ENCODE peak calls at places on chromosomes 3 and 15, in six cellular contexts. N is effector CD8-positive, alpha-beta T cell; K is memory B cell; G is renal cortical epithelial cell; C is mesenchymal stem cell; J is left kidney. E is an unnamed sample.

GRCh38 chr3:63456901-63457300 is 178.8 kb downstream of the SYNPR start:
- DNase-seq in N (no peak), K (no peak), G (no peak), C (no peak), J (no peak), E (no peak)

GRCh38 chr15:68636256-68636655 is 57.5 kb downstream of the CORO2B start:
- DNase-seq in N (no peak), K (no peak), G (no peak), C (no peak), J (no peak), E (no peak)

GRCh38 chr15:54082836-54083492 is 104.7 kb downstream of the UNC13C start:
- DNase-seq in N (no peak), K (no peak), G (peak), C (no peak), J (peak), E (peak)

GRCh38 chr15:38554354-38554753 is 10.3 kb downstream of the RASGRP1 start:
- DNase-seq in N (no peak), K (no peak), G (peak), C (peak), J (no peak), E (no peak)

GRCh38 chr15:31197497-31198414 is 96.2 kb upstream of the TRPM1 start:
- DNase-seq in N (peak), K (peak), G (peak), C (peak), J (peak), E (no peak)

GRCh38 chr3:69744507-69744906 is 5.2 kb downstream of the MITF start:
- DNase-seq in N (no peak), K (no peak), G (peak), C (no peak), J (no peak), E (no peak)

GRCh38 chr3:51156147-51156546 is 228.9 kb upstream of the MANF start:
- DNase-seq in N (no peak), K (no peak), G (no peak), C (no peak), J (no peak), E (no peak)

GRCh38 chr3:176631175-176631574 is 566.1 kb downstream of the TBL1XR1 start:
- DNase-seq in N (no peak), K (no peak), G (peak), C (no peak), J (no peak), E (no peak)

GRCh38 chr3:108485146-108485545 is 25.2 kb downstream of the MYH15 start:
- DNase-seq in N (no peak), K (no peak), G (no peak), C (no peak), J (no peak), E (no peak)

GRCh38 chr3:153599685-153600084 is 437.7 kb downstream of the RAP2B start:
- DNase-seq in N (no peak), K (no peak), G (peak), C (peak), J (peak), E (peak)

GRCh38 chr3:141710888-141711616 is 27.0 kb upstream of the RNF7 start:
- DNase-seq in N (no peak), K (no peak), G (no peak), C (peak), J (no peak), E (peak)

GRCh38 chr3:192906940-192907339 is 10.7 kb downstream of the MB21D2 start:
- DNase-seq in N (no peak), K (no peak), G (no peak), C (peak), J (no peak), E (peak)

GRCh38 chr3:184505479-184505878 is 56.1 kb upstream of the EPHB3 start:
- DNase-seq in N (no peak), K (no peak), G (no peak), C (no peak), J (no peak), E (no peak)

GRCh38 chr3:172107403-172107802 is 68.0 kb downstream of the FNDC3B start:
- DNase-seq in N (no peak), K (no peak), G (no peak), C (no peak), J (no peak), E (no peak)

GRCh38 chr3:175346573-175347356 is 487.6 kb downstream of the NAALADL2 start:
- DNase-seq in N (no peak), K (no peak), G (peak), C (peak), J (no peak), E (peak)

GRCh38 chr15:101047301-101047781 is 128.2 kb downstream of the LRRK1 start:
- DNase-seq in N (no peak), K (no peak), G (no peak), C (no peak), J (peak), E (no peak)

GRCh38 chr3:194034556-194035336 is 101.2 kb upstream of the HES1 start:
- DNase-seq in N (no peak), K (no peak), G (no peak), C (no peak), J (peak), E (no peak)

GRCh38 chr3:173398111-173398479 is 551 bp downstream of the NLGN1 start:
- DNase-seq in N (no peak), K (no peak), G (peak), C (no peak), J (no peak), E (peak)

GRCh38 chr3:197613187-197613586 is 57.4 kb upstream of the BDH1 start:
- DNase-seq in N (no peak), K (no peak), G (no peak), C (no peak), J (no peak), E (no peak)

GRCh38 chr3:4821975-4822374 is 157.3 kb upstream of the BHLHE40 start:
- DNase-seq in N (peak), K (no peak), G (no peak), C (no peak), J (no peak), E (no peak)

GRCh38 chr3:11624161-11624560 is 19.6 kb downstream of the VGLL4 start:
- DNase-seq in N (no peak), K (no peak), G (no peak), C (no peak), J (no peak), E (peak)

GRCh38 chr3:134315286-134316106 is 58.8 kb downstream of the AMOTL2 start:
- DNase-seq in N (no peak), K (no peak), G (no peak), C (peak), J (peak), E (no peak)

GRCh38 chr3:146781059-146781458 is 175.9 kb upstream of the PLSCR5 start:
- DNase-seq in N (no peak), K (no peak), G (no peak), C (no peak), J (no peak), E (no peak)

GRCh38 chr15:85828869-85829268 is 34.1 kb upstream of the KLHL25 start:
- DNase-seq in N (no peak), K (no peak), G (no peak), C (no peak), J (no peak), E (no peak)

GRCh38 chr3:157487339-157487738 is 15.9 kb downstream of the VEPH1 start:
- DNase-seq in N (no peak), K (no peak), G (no peak), C (no peak), J (no peak), E (no peak)

GRCh38 chr3:6860911-6861330 is at the start of gene GRM7:
- DNase-seq in N (no peak), K (no peak), G (peak), C (no peak), J (peak), E (no peak)

GRCh38 chr3:194395201-194395600 is 3.9 kb downstream of the GP5 start:
- DNase-seq in N (no peak), K (no peak), G (peak), C (peak), J (peak), E (peak)

GRCh38 chr3:36969540-36970432 is 23.1 kb downstream of the EPM2AIP1 start:
- DNase-seq in N (no peak), K (peak), G (peak), C (peak), J (peak), E (peak)

GRCh38 chr3:111963424-111963823 is 15.4 kb upstream of the ABHD10 start:
- DNase-seq in N (no peak), K (no peak), G (peak), C (peak), J (no peak), E (peak)

GRCh38 chr3:182521339-182521738 is 272.0 kb upstream of the ATP11B start:
- DNase-seq in N (no peak), K (no peak), G (no peak), C (no peak), J (no peak), E (no peak)

GRCh38 chr15:71651750-71652186 is 158.6 kb upstream of the NR2E3 start:
- DNase-seq in N (no peak), K (no peak), G (peak), C (peak), J (peak), E (peak)

GRCh38 chr3:39639344-39640236 is 169.8 kb upstream of the MYRIP start:
- DNase-seq in N (no peak), K (no peak), G (peak), C (peak), J (no peak), E (peak)

GRCh38 chr15:58562135-58562534 is 130.3 kb downstream of the LIPC start:
- DNase-seq in N (no peak), K (no peak), G (no peak), C (no peak), J (no peak), E (no peak)

GRCh38 chr3:106699093-106699492 is 678.1 kb upstream of the CCDC54 start:
- DNase-seq in N (no peak), K (no peak), G (no peak), C (no peak), J (peak), E (peak)

GRCh38 chr3:102129774-102130608 is 280.7 kb downstream of the NFKBIZ start:
- DNase-seq in N (no peak), K (no peak), G (peak), C (peak), J (no peak), E (peak)

E was measured in bronchial epithelial cell.